ENCODE peak calls at places on chromosomes 12 and 14, in ten cellular contexts. C is hepatic stellate cell; Y is HFFc6; G is astrocyte of the spinal cord; E is AML-193; R is retinal pigment epithelial cell; L is Daoy; U is GM23248; B is T-cell; S is CD4-positive, alpha-beta memory T cell. P is an unnamed sample.

GRCh38 chr14:27184371-27184901 is 586.6 kb upstream of the NOVA1 start:
- DNase-seq in C (no peak), Y (no peak), G (peak), E (no peak), R (no peak), L (peak), U (no peak), B (no peak), S (no peak), P (no peak)

GRCh38 chr12:25051583-25052190 is 102.8 kb upstream of the BCAT1 start:
- DNase-seq in C (no peak), Y (no peak), G (no peak), E (peak), R (no peak), L (no peak), U (no peak), B (peak), S (no peak), P (no peak)

GRCh38 chr12:108112815-108113556 is 16.1 kb upstream of the WSCD2 start:
- DNase-seq in C (no peak), Y (no peak), G (no peak), E (no peak), R (no peak), L (no peak), U (no peak), B (no peak), S (no peak), P (no peak)

GRCh38 chr12:32270818-32271710 is 128.3 kb upstream of the FGD4 start:
- DNase-seq in C (peak), Y (peak), G (peak), E (no peak), R (no peak), L (no peak), U (peak), B (no peak), S (no peak), P (no peak)

GRCh38 chr12:32052300-32052691 is 54.4 kb upstream of the BICD1 start:
- DNase-seq in C (no peak), Y (no peak), G (no peak), E (no peak), R (no peak), L (no peak), U (no peak), B (no peak), S (no peak), P (no peak)

GRCh38 chr12:9925746-9926393 is 6.3 kb downstream of the CLEC2A start:
- DNase-seq in C (no peak), Y (peak), G (peak), E (peak), R (peak), L (peak), U (peak), B (no peak), S (peak), P (no peak)

GRCh38 chr12:109098671-109099070 is 1.3 kb downstream of the UNG start:
- DNase-seq in C (peak), Y (no peak), G (no peak), E (no peak), R (no peak), L (no peak), U (peak), B (no peak), S (no peak), P (no peak)

GRCh38 chr12:54929998-54930397 is 54.6 kb downstream of the TESPA1 start:
- DNase-seq in C (no peak), Y (no peak), G (no peak), E (no peak), R (no peak), L (no peak), U (no peak), B (no peak), S (no peak), P (no peak)

GRCh38 chr12:77648716-77649115 is 182.0 kb upstream of the NAV3 start:
- DNase-seq in C (no peak), Y (no peak), G (no peak), E (no peak), R (no peak), L (no peak), U (peak), B (no peak), S (no peak), P (no peak)

GRCh38 chr12:77571127-77571526 is 259.6 kb upstream of the NAV3 start:
- DNase-seq in C (no peak), Y (no peak), G (no peak), E (no peak), R (no peak), L (no peak), U (no peak), B (no peak), S (no peak), P (no peak)

GRCh38 chr12:116018282-116018681 is 259.2 kb downstream of the MED13L start:
- DNase-seq in C (no peak), Y (no peak), G (no peak), E (no peak), R (no peak), L (no peak), U (no peak), B (no peak), S (no peak), P (no peak)

GRCh38 chr12:89950421-89950820 is 241.8 kb upstream of the ATP2B1 start:
- DNase-seq in C (no peak), Y (no peak), G (no peak), E (no peak), R (no peak), L (no peak), U (no peak), B (no peak), S (no peak), P (no peak)

GRCh38 chr14:68508581-68508980 is 284.3 kb downstream of the ZFP36L1 start:
- DNase-seq in C (no peak), Y (no peak), G (no peak), E (no peak), R (no peak), L (no peak), U (no peak), B (no peak), S (no peak), P (no peak)

GRCh38 chr14:35492569-35493014 is 41.4 kb upstream of the INSM2 start:
- DNase-seq in C (no peak), Y (no peak), G (no peak), E (no peak), R (no peak), L (no peak), U (no peak), B (no peak), S (no peak), P (no peak)

GRCh38 chr14:94022532-94023411 is 3.4 kb upstream of the OTUB2 start:
- DNase-seq in C (no peak), Y (no peak), G (no peak), E (no peak), R (no peak), L (no peak), U (no peak), B (no peak), S (no peak), P (no peak)

GRCh38 chr12:94889512-94890210 is 113.8 kb downstream of the NDUFA12 start:
- DNase-seq in C (no peak), Y (no peak), G (no peak), E (no peak), R (peak), L (no peak), U (no peak), B (no peak), S (no peak), P (no peak)

GRCh38 chr14:32565256-32565655 is 236.2 kb downstream of the AKAP6 start:
- DNase-seq in C (no peak), Y (no peak), G (peak), E (no peak), R (no peak), L (no peak), U (no peak), B (no peak), S (no peak), P (peak)

GRCh38 chr14:53444677-53445312 is 291.7 kb upstream of the DDHD1 start:
- DNase-seq in C (no peak), Y (no peak), G (no peak), E (no peak), R (no peak), L (no peak), U (no peak), B (no peak), S (no peak), P (no peak)

GRCh38 chr12:126112849-126113248 is 1047.6 kb downstream of the AACS start:
- DNase-seq in C (no peak), Y (no peak), G (no peak), E (no peak), R (no peak), L (no peak), U (no peak), B (no peak), S (no peak), P (no peak)

GRCh38 chr12:108699955-108700563 is 31.3 kb downstream of the CORO1C start:
- DNase-seq in C (no peak), Y (no peak), G (no peak), E (no peak), R (no peak), L (no peak), U (peak), B (no peak), S (no peak), P (no peak)

GRCh38 chr14:57389646-57390036 is 745 bp upstream of the NAA30 start:
- DNase-seq in C (no peak), Y (no peak), G (no peak), E (no peak), R (no peak), L (peak), U (no peak), B (no peak), S (peak), P (peak)

GRCh38 chr12:2258035-2258434 is 205.2 kb downstream of the CACNA1C start:
- DNase-seq in C (no peak), Y (no peak), G (no peak), E (peak), R (no peak), L (no peak), U (peak), B (no peak), S (no peak), P (no peak)